ENCODE peak calls at places on chromosomes 3 and 15, in five cellular contexts. I is type B pancreatic cell, G is BJ, V is tibial artery, T is GM12865. S is an unnamed sample.

GRCh38 chr3:186963636-186964035 is 33.3 kb downstream of the ST6GAL1 start:
- DNase-seq in I (no peak), G (no peak), V (no peak), T (no peak), S (no peak)

GRCh38 chr3:159907828-159908227 is 80.8 kb upstream of the IL12A start:
- DNase-seq in I (no peak), G (no peak), V (no peak), T (peak; percentile 13), S (no peak)

GRCh38 chr3:165624761-165625160 is 212.5 kb downstream of the BCHE start:
- DNase-seq in I (no peak), G (no peak), V (no peak), T (peak; percentile 23), S (peak; percentile 17)

GRCh38 chr3:48503406-48504050 is 446 bp downstream of the SHISA5 start:
- DNase-seq in I (no peak), G (no peak), V (peak; percentile 82), T (no peak), S (peak; percentile 37)

GRCh38 chr15:83275412-83275811 is 9.1 kb downstream of the BNC1 start:
- DNase-seq in I (no peak), G (no peak), V (no peak), T (no peak), S (no peak)

GRCh38 chr3:40790741-40791140 is 266.0 kb downstream of the ZNF621 start:
- DNase-seq in I (no peak), G (no peak), V (no peak), T (no peak), S (no peak)

GRCh38 chr3:17808994-17809393 is 66.6 kb upstream of the TBC1D5 start:
- DNase-seq in I (no peak), G (no peak), V (no peak), T (no peak), S (peak; percentile 19)

GRCh38 chr15:100879461-100880138 is at the start of gene ALDH1A3:
- DNase-seq in I (no peak), G (no peak), V (no peak), T (peak; percentile 36), S (peak; percentile 70)

GRCh38 chr15:45116482-45117326 is 2.6 kb downstream of the DUOXA2 start:
- DNase-seq in I (no peak), G (no peak), V (no peak), T (no peak), S (no peak)

GRCh38 chr15:68252925-68253534 is 23.5 kb upstream of the CLN6 start:
- DNase-seq in I (no peak), G (no peak), V (peak; percentile 44), T (peak; percentile 81), S (peak; percentile 88)

GRCh38 chr3:129745253-129745652 is 138.8 kb upstream of the PLXND1 start:
- DNase-seq in I (no peak), G (no peak), V (no peak), T (no peak), S (peak; percentile 70)

GRCh38 chr3:113377158-113377557 is 64.1 kb downstream of the CFAP44 start:
- DNase-seq in I (no peak), G (no peak), V (no peak), T (no peak), S (no peak)

GRCh38 chr3:187130346-187131066 is 8.8 kb downstream of the RPL39L start:
- DNase-seq in I (no peak), G (no peak), V (no peak), T (peak; percentile 72), S (peak; percentile 68)

GRCh38 chr15:32701863-32702262 is 15.9 kb upstream of the GREM1 start:
- DNase-seq in I (no peak), G (no peak), V (no peak), T (no peak), S (peak; percentile 54)

GRCh38 chr15:77075528-77075927 is 4.6 kb upstream of the TSPAN3 start:
- DNase-seq in I (no peak), G (no peak), V (no peak), T (no peak), S (no peak)

GRCh38 chr3:150370982-150371381 is 37.1 kb upstream of the TSC22D2 start:
- DNase-seq in I (no peak), G (no peak), V (no peak), T (no peak), S (no peak)

GRCh38 chr3:52393131-52393807 is 51.6 kb downstream of the SEMA3G start:
- DNase-seq in I (no peak), G (no peak), V (no peak), T (no peak), S (no peak)

GRCh38 chr3:127831723-127832172 is 9.4 kb upstream of the MGLL start:
- DNase-seq in I (peak; percentile 58), G (no peak), V (no peak), T (peak; percentile 75), S (peak; percentile 6)

GRCh38 chr3:195790891-195791290 is 20.8 kb downstream of the MUC4 start:
- DNase-seq in I (no peak), G (no peak), V (no peak), T (peak; percentile 41), S (no peak)

GRCh38 chr15:71448688-71449114 is 333.4 kb downstream of the THSD4 start:
- DNase-seq in I (no peak), G (no peak), V (peak; percentile 38), T (peak; percentile 67), S (peak; percentile 53)

GRCh38 chr3:150344079-150344478 is 64.0 kb upstream of the TSC22D2 start:
- DNase-seq in I (no peak), G (no peak), V (no peak), T (no peak), S (no peak)

GRCh38 chr15:29429584-29429983 is 160.0 kb upstream of the NSMCE3 start:
- DNase-seq in I (no peak), G (no peak), V (no peak), T (no peak), S (no peak)

GRCh38 chr3:171460226-171461086 is at the start of gene TNIK:
- DNase-seq in I (peak; percentile 83), G (peak; percentile 44), V (peak; percentile 92), T (peak; percentile 97), S (peak; percentile 88)

GRCh38 chr3:14235003-14235876 is 56.6 kb downstream of the LSM3 start:
- DNase-seq in I (no peak), G (no peak), V (no peak), T (no peak), S (no peak)

GRCh38 chr15:78260489-78260888 is 3.9 kb upstream of the DNAJA4 start:
- DNase-seq in I (no peak), G (no peak), V (no peak), T (no peak), S (no peak)

GRCh38 chr3:73432021-73432722 is 192.6 kb downstream of the PDZRN3 start:
- DNase-seq in I (no peak), G (no peak), V (no peak), T (peak; percentile 66), S (peak; percentile 41)

GRCh38 chr3:100068758-100069345 is 45.4 kb downstream of the FILIP1L start:
- DNase-seq in I (no peak), G (no peak), V (peak; percentile 86), T (peak; percentile 87), S (peak; percentile 76)

GRCh38 chr3:63791974-63792373 is 27.1 kb upstream of the C3orf49 start:
- DNase-seq in I (no peak), G (peak; percentile 35), V (no peak), T (peak; percentile 7), S (peak; percentile 54)

GRCh38 chr15:31042731-31043130 is 51.3 kb upstream of the MTMR10 start:
- DNase-seq in I (no peak), G (peak; percentile 42), V (no peak), T (no peak), S (no peak)

GRCh38 chr3:121660356-121661171 is at the start of gene HCLS1:
- DNase-seq in I (no peak), G (no peak), V (peak; percentile 47), T (peak; percentile 90), S (no peak)